ENCODE peak calls at places on chromosome 12, in nine cellular contexts. G, K, H, C, S, O, N, I and F are unnamed samples.
A peak's percentile ranks its signal among the peaks of the same experiment; 100 is the strongest.

GRCh38 chr12:32140867-32141266 is 34.2 kb downstream of the BICD1 start:
- DNase-seq in K (no peak), H (no peak), N (no peak), G (no peak), C (no peak), I (no peak), S (no peak), O (no peak), F (no peak)

GRCh38 chr12:11992515-11992914 is 78.2 kb upstream of the BCL2L14 start:
- DNase-seq in O (no peak), N (no peak), G (no peak), H (no peak), S (no peak), C (no peak), K (peak; percentile 23), I (no peak), F (no peak)

GRCh38 chr12:89350661-89351488 is 1.4 kb downstream of the DUSP6 start:
- DNase-seq in S (peak; percentile 47), G (peak; percentile 69), O (peak; percentile 56), K (peak; percentile 80), N (peak; percentile 62), C (no peak), I (no peak), H (no peak), F (peak; percentile 81)

GRCh38 chr12:80129895-80130535 is 30.7 kb downstream of the OTOGL start:
- DNase-seq in I (no peak), O (no peak), H (no peak), N (no peak), K (no peak), G (no peak), C (no peak), S (no peak), F (peak; percentile 27)

GRCh38 chr12:77845831-77846230 is 15.1 kb downstream of the NAV3 start:
- DNase-seq in H (no peak), I (no peak), N (no peak), G (no peak), K (no peak), C (no peak), S (peak; percentile 60), O (no peak), F (no peak)

GRCh38 chr12:115444336-115444735 is 760.4 kb upstream of the TBX3 start:
- DNase-seq in S (no peak), O (no peak), I (no peak), H (no peak), N (no peak), G (no peak), K (no peak), C (no peak), F (no peak)

GRCh38 chr12:10454531-10454930 is 1.4 kb upstream of the KLRC1 start:
- DNase-seq in N (no peak), S (peak; percentile 7), C (no peak), I (no peak), K (no peak), O (no peak), G (no peak), H (no peak), F (no peak)

GRCh38 chr12:131267576-131267975 is 313.9 kb downstream of the ADGRD1 start:
- DNase-seq in N (peak; percentile 28), K (no peak), H (no peak), C (no peak), S (no peak), I (no peak), O (no peak), G (no peak), F (no peak)

GRCh38 chr12:124565071-124565491 is 2.3 kb downstream of the NCOR2 start:
- DNase-seq in H (no peak), O (peak; percentile 49), K (no peak), G (no peak), I (no peak), C (no peak), S (peak; percentile 19), N (no peak), F (peak; percentile 94)

GRCh38 chr12:27109339-27110023 is 27.1 kb upstream of the C12orf71 start:
- DNase-seq in N (no peak), K (peak; percentile 20), I (no peak), H (no peak), C (no peak), O (no peak), G (no peak), S (no peak), F (peak; percentile 64)